ENCODE peak calls at places on chromosomes 11 and 22, in five cellular contexts. D is keratinocyte, W is ovary, I is H1, V is HCT116. H is an unnamed sample.
A peak's percentile ranks its signal among the peaks of the same experiment; 100 is the strongest.

GRCh38 chr11:61999141-61999975 is 31.9 kb upstream of the FTH1 start:
- DNase-seq in D (no peak), W (no peak), I (no peak), V (no peak), H (no peak)

GRCh38 chr22:33271390-33272161 is 213.4 kb upstream of the SYN3 start:
- DNase-seq in D (no peak), W (peak; percentile 24), I (no peak), V (no peak), H (peak; percentile 38)

GRCh38 chr11:30322826-30323710 is at the start of gene ARL14EP:
- DNase-seq in D (peak; percentile 67), W (peak; percentile 88), I (peak; percentile 91), V (peak; percentile 93), H (peak; percentile 95)

GRCh38 chr11:134511255-134511654 is 99.2 kb upstream of the B3GAT1 start:
- DNase-seq in D (no peak), W (no peak), I (no peak), V (no peak), H (no peak)

GRCh38 chr11:105960252-105961245 is 61.5 kb downstream of the MSANTD4 start:
- DNase-seq in D (no peak), W (no peak), I (no peak), V (no peak), H (peak; percentile 72)

GRCh38 chr11:11691296-11692141 is 69.7 kb upstream of the GALNT18 start:
- DNase-seq in D (no peak), W (no peak), I (peak; percentile 34), V (no peak), H (no peak)

GRCh38 chr22:41110968-41111367 is 18.6 kb downstream of the EP300 start:
- DNase-seq in D (no peak), W (no peak), I (no peak), V (no peak), H (peak; percentile 4)

GRCh38 chr11:79786961-79787360 is 346.1 kb upstream of the TENM4 start:
- DNase-seq in D (no peak), W (no peak), I (no peak), V (no peak), H (no peak)

GRCh38 chr11:93908689-93909088 is 58.3 kb upstream of the VSTM5 start:
- DNase-seq in D (peak; percentile 52), W (no peak), I (no peak), V (no peak), H (peak; percentile 14)

GRCh38 chr11:79078999-79079398 is 361.8 kb downstream of the TENM4 start:
- DNase-seq in D (no peak), W (no peak), I (no peak), V (no peak), H (no peak)

GRCh38 chr22:36913431-36914382 is at the start of gene CSF2RB:
- DNase-seq in D (no peak), W (no peak), I (no peak), V (no peak), H (no peak)

GRCh38 chr11:28346209-28346608 is 238.0 kb downstream of the METTL15 start:
- DNase-seq in D (no peak), W (no peak), I (no peak), V (no peak), H (no peak)

GRCh38 chr11:35623708-35624168 is 5.5 kb downstream of the FJX1 start:
- DNase-seq in D (peak; percentile 83), W (no peak), I (no peak), V (no peak), H (peak; percentile 66)

GRCh38 chr11:2533642-2534115 is 88.9 kb downstream of the KCNQ1 start:
- DNase-seq in D (peak; percentile 45), W (peak; percentile 85), I (peak; percentile 77), V (peak; percentile 63), H (peak; percentile 95)

GRCh38 chr11:128422576-128423370 is 164.6 kb downstream of the ETS1 start:
- DNase-seq in D (no peak), W (no peak), I (no peak), V (no peak), H (no peak)

GRCh38 chr11:45423036-45423435 is 136.9 kb upstream of the SYT13 start:
- DNase-seq in D (no peak), W (no peak), I (no peak), V (no peak), H (no peak)

GRCh38 chr22:17285661-17286060 is 66.4 kb upstream of the ADA2 start:
- DNase-seq in D (no peak), W (no peak), I (no peak), V (no peak), H (no peak)

GRCh38 chr11:69909561-69910518 is 90.6 kb upstream of the FGF3 start:
- DNase-seq in D (no peak), W (no peak), I (no peak), V (no peak), H (peak; percentile 30)

GRCh38 chr22:45120440-45120839 is 43.3 kb upstream of the NUP50 start:
- DNase-seq in D (no peak), W (no peak), I (no peak), V (no peak), H (no peak)

GRCh38 chr22:46346680-46347405 is 11.3 kb downstream of the TRMU start:
- DNase-seq in D (no peak), W (no peak), I (no peak), V (no peak), H (no peak)

GRCh38 chr11:563066-563811 is 2.5 kb downstream of the RASSF7 start:
- DNase-seq in D (no peak), W (no peak), I (no peak), V (no peak), H (no peak)

GRCh38 chr11:111674941-111675340 is 72.7 kb downstream of the SIK2 start:
- DNase-seq in D (no peak), W (no peak), I (no peak), V (no peak), H (no peak)

GRCh38 chr11:47325271-47326041 is 27.0 kb downstream of the MYBPC3 start:
- DNase-seq in D (no peak), W (no peak), I (no peak), V (no peak), H (no peak)

GRCh38 chr11:96054870-96055705 is 131.2 kb upstream of the MTMR2 start:
- DNase-seq in D (no peak), W (no peak), I (no peak), V (peak; percentile 27), H (no peak)

GRCh38 chr11:2885017-2885675 is 429 bp downstream of the CDKN1C start:
- DNase-seq in D (no peak), W (peak; percentile 53), I (no peak), V (no peak), H (no peak)

GRCh38 chr22:50218153-50218995 is 17.6 kb downstream of the SELENOO start:
- DNase-seq in D (no peak), W (no peak), I (no peak), V (no peak), H (no peak)

GRCh38 chr11:34997872-34998548 is 81.6 kb downstream of the PDHX start:
- DNase-seq in D (no peak), W (no peak), I (no peak), V (no peak), H (no peak)

GRCh38 chr11:19447150-19447566 is 206.4 kb upstream of the E2F8 start:
- DNase-seq in D (no peak), W (no peak), I (no peak), V (no peak), H (peak; percentile 54)

GRCh38 chr11:71397961-71398360 is 50.2 kb downstream of the DHCR7 start:
- DNase-seq in D (no peak), W (no peak), I (no peak), V (no peak), H (no peak)

GRCh38 chr11:18752502-18752901 is 26.5 kb upstream of the IGSF22 start:
- DNase-seq in D (no peak), W (no peak), I (no peak), V (no peak), H (no peak)

GRCh38 chr22:38163844-38164577 is 17.6 kb downstream of the PLA2G6 start:
- DNase-seq in D (no peak), W (no peak), I (no peak), V (no peak), H (no peak)
- H3K9me3 ChIP-seq in D (no peaks in the 10 kb centered on the region), W (no peaks in the 10 kb centered on the region), I (no peaks in the 10 kb centered on the region), V (no peaks in the 10 kb centered on the region), H (no peaks in the 10 kb centered on the region)

DNA sequence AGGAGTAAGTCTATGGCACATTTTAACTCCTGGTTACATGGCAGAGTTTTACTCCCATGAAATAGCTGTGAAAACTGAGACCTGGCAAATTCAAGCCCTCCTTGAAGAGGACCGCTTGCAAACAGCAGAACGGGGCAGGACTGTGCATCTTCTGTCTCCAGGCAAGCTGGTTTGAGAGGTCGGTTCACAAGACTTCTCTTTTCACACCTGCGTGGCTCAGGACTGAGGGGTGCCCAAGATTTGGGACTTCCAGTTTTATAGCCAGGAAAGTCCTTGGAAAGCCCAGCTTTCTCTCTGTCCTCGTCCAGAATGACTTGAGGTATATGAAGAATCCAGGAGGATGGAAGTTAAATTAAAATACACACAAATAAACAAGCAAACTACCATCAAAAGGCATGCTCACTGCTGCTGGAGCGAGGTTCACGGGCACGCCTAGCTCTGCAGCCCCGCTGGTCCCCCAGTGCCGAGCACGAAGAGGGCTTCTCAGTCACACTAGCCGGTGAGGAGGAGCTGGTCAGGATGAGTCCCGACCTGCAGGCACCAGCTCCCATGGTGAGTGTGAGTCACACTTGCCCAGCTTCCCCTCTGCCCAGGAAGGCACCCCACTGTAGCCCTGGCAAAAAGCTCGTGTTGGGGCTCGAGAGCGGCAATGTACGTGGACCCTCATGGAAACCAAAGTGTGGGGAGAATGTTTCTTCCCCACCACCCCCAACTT is 1382.4 kb downstream of the BRD1 start:
- DNase-seq in D (no peak), W (no peak), I (no peak), V (no peak), H (no peak)
- H3K9me3 ChIP-seq in D (peaks cover 13% of the 10 kb centered on the region), W (no peaks in the 10 kb centered on the region), I (no peaks in the 10 kb centered on the region), V (no peaks in the 10 kb centered on the region), H (no peaks in the 10 kb centered on the region)

GRCh38 chr11:60641940-60642339 is 57.5 kb upstream of the MS4A8 start:
- DNase-seq in D (no peak), W (no peak), I (no peak), V (no peak), H (no peak)

DNA sequence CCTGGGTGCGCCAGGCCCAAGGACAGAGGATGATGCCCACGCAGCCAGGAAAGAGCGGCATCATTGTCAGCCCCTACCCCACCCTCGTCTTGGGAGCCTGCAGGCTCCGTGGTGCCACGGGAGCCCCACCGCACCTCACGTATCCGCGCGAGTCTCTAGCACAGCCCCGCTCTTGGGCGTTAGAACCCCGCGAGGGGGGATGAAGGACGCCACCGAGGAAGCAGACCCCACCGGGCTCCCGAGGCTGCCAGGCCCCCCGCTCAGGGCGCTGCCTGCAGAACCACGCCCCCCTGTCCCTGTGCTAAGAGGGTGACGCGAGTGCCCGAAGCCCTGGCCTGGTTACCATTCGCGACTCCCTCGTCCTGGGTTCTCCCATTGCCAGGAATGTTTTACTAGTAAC is 52.3 kb upstream of the MS4A8 start:
- DNase-seq in D (no peak), W (no peak), I (no peak), V (no peak), H (no peak)
- H3K9me3 ChIP-seq in D (no peaks in the 10 kb centered on the region), W (no peaks in the 10 kb centered on the region), I (no peaks in the 10 kb centered on the region), V (peaks cover 4% of the 10 kb centered on the region), H (no peaks in the 10 kb centered on the region)

DNA sequence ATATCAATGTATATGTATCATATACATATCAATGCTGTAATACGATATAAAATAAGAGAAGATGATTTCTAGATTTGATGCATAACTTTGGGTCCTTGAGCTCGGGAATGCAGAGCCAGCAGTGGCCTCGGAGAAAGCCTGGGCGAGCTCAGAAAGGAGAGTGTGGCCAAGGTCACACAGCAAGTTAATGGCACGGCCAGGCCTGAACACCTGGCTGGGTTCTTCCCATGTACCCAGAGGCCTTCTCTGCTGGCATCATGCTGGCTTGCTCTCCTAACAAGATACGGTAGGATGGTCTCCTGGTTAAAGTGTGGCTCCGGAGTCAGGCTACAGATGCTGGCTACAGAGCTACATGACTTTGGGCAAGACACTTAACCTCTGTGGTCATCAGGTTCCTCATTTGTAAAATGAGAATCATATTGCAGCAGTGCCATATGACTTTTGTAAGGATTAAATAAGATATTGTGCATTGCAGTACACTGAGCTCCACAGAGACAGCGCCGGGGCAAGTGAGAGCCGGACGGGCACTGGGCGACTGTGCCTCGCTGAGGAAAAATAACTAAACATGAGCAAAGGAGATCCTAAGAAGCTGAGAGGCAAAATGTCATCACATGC is 29.9 kb downstream of the TPST2 start:
- DNase-seq in D (no peak), W (no peak), I (no peak), V (no peak), H (no peak)
- H3K9me3 ChIP-seq in D (no peaks in the 10 kb centered on the region), W (no peaks in the 10 kb centered on the region), I (no peaks in the 10 kb centered on the region), V (no peaks in the 10 kb centered on the region), H (no peaks in the 10 kb centered on the region)